ENCODE peak calls at places on chromosomes 4 and X, in four cellular contexts. One of them, this sample, is unnamed.

GRCh38 chr4:10753856-10754384 is 69.4 kb upstream of the CLNK start:
- DNase-seq in GM12865: no peak
- DNase-seq in mesendoderm: no peak
- DNase-seq in GM10248: no peak
- DNase-seq in this sample: no peak

GRCh38 chrX:15643786-15644559 is 20.6 kb downstream of the CLTRN start:
- DNase-seq in GM12865: no peak
- DNase-seq in mesendoderm: no peak
- DNase-seq in GM10248: no peak
- DNase-seq in this sample: no peak

GRCh38 chr4:99921174-99921573 is 25.2 kb downstream of the DNAJB14 start:
- DNase-seq in GM12865: no peak
- DNase-seq in mesendoderm: no peak
- DNase-seq in GM10248: no peak
- DNase-seq in this sample: no peak

GRCh38 chrX:29237972-29238371 is 650.7 kb downstream of the IL1RAPL1 start:
- DNase-seq in GM12865: no peak
- DNase-seq in mesendoderm: no peak
- DNase-seq in GM10248: no peak
- DNase-seq in this sample: no peak

GRCh38 chr4:128449251-128449650 is 161.6 kb upstream of the PGRMC2 start:
- DNase-seq in GM12865: no peak
- DNase-seq in mesendoderm: no peak
- DNase-seq in GM10248: no peak
- DNase-seq in this sample: no peak

GRCh38 chr4:143127621-143128020 is 57.1 kb upstream of the USP38 start:
- DNase-seq in GM12865: no peak
- DNase-seq in mesendoderm: no peak
- DNase-seq in GM10248: no peak
- DNase-seq in this sample: no peak

GRCh38 chrX:15645266-15645665 is 19.3 kb downstream of the CLTRN start:
- DNase-seq in GM12865: no peak
- DNase-seq in mesendoderm: peak
- DNase-seq in GM10248: no peak
- DNase-seq in this sample: peak

GRCh38 chrX:153468008-153468580 is 2.3 kb downstream of the HAUS7 start:
- DNase-seq in GM12865: no peak
- DNase-seq in mesendoderm: no peak
- DNase-seq in GM10248: no peak
- DNase-seq in this sample: no peak

GRCh38 chrX:132059973-132060540 is 37.0 kb downstream of the STK26 start:
- DNase-seq in GM12865: peak
- DNase-seq in mesendoderm: no peak
- DNase-seq in GM10248: no peak
- DNase-seq in this sample: no peak

GRCh38 chrX:53686151-53686885 is at the start of gene HUWE1:
- DNase-seq in GM12865: peak
- DNase-seq in mesendoderm: peak
- DNase-seq in GM10248: peak
- DNase-seq in this sample: peak

GRCh38 chr4:80475236-80475635 is 139.7 kb downstream of the CFAP299 start:
- DNase-seq in GM12865: no peak
- DNase-seq in mesendoderm: no peak
- DNase-seq in GM10248: no peak
- DNase-seq in this sample: no peak

GRCh38 chr4:154044118-154044517 is 255.2 kb upstream of the SFRP2 start:
- DNase-seq in GM12865: no peak
- DNase-seq in mesendoderm: no peak
- DNase-seq in GM10248: no peak
- DNase-seq in this sample: no peak

GRCh38 chr4:46656071-46656470 is 253.0 kb downstream of the COX7B2 start:
- DNase-seq in GM12865: no peak
- DNase-seq in mesendoderm: no peak
- DNase-seq in GM10248: no peak
- DNase-seq in this sample: no peak

This sample was measured in OCI-M1.